ENCODE peak calls at places on chromosomes 3 and 15, in four cellular contexts. D, S, A and Q are unnamed samples. For H3K27me3, the result is how much of the 10 kb centered on the place peaks cover.

GRCh38 chr3:44280631-44281030 is 38.9 kb downstream of the TOPAZ1 start:
- DNase-seq in D (no peak), S (no peak), A (no peak), Q (no peak)

GRCh38 chr15:39102431-39102830 is 478.4 kb upstream of the THBS1 start:
- DNase-seq in S (no peak), D (no peak), A (no peak), Q (no peak)

GRCh38 chr3:9340450-9341009 is 22.3 kb upstream of the THUMPD3 start:
- DNase-seq in A (no peak), D (no peak), S (no peak), Q (no peak)

GRCh38 chr3:38479431-38480092 is 16.6 kb upstream of the EXOG start:
- DNase-seq in S (no peak), D (peak), A (peak), Q (no peak)

GRCh38 chr15:38868326-38869114 is 303.9 kb upstream of the RASGRP1 start:
- DNase-seq in D (no peak), S (no peak), A (no peak), Q (peak)

GRCh38 chr3:56593455-56594158 is 36.6 kb downstream of the CCDC66 start:
- DNase-seq in A (no peak), S (peak), D (no peak), Q (no peak)

GRCh38 chr3:134974621-134975020 is 179.6 kb downstream of the EPHB1 start:
- DNase-seq in S (no peak), A (no peak), D (no peak), Q (no peak)

GRCh38 chr3:187051724-187052364 is 87.5 kb downstream of the RPL39L start:
- DNase-seq in A (no peak), D (no peak), S (no peak), Q (no peak)

GRCh38 chr3:9028134-9028533 is 64.9 kb upstream of the RAD18 start:
- DNase-seq in S (no peak), D (peak), A (peak), Q (no peak)

GRCh38 chr3:88003115-88003755 is 55.6 kb downstream of the CGGBP1 start:
- DNase-seq in S (no peak), D (no peak), A (peak), Q (peak)

GRCh38 chr3:192819001-192819569 is 91.7 kb upstream of the FGF12 start:
- DNase-seq in S (no peak), A (no peak), D (no peak), Q (peak)

GRCh38 chr3:72745146-72745976 is 102.9 kb downstream of the SHQ1 start:
- DNase-seq in D (no peak), S (no peak), A (no peak), Q (peak)

GRCh38 chr3:187739561-187740445 is 5.5 kb downstream of the BCL6 start:
- DNase-seq in D (peak), A (peak), S (peak), Q (peak)

GRCh38 chr3:168812234-168812633 is 716.5 kb upstream of the GOLIM4 start:
- DNase-seq in S (no peak), A (peak), D (no peak), Q (no peak)

GRCh38 chr3:122383915-122384697 is at the start of gene FAM162A:
- DNase-seq in S (peak), D (peak), A (peak), Q (peak)

GRCh38 chr3:127056281-127056680 is 73.4 kb downstream of the PLXNA1 start:
- DNase-seq in D (no peak), A (no peak), S (no peak), Q (no peak)

GRCh38 chr15:88419830-88420229 is 47.4 kb downstream of the MRPL46 start:
- DNase-seq in D (no peak), A (no peak), S (no peak), Q (peak)

GRCh38 chr3:13881536-13882410 is 1.9 kb upstream of the WNT7A start:
- DNase-seq in A (no peak), S (no peak), D (no peak), Q (no peak)

GRCh38 chr15:49187537-49188245 is 17.6 kb downstream of the GALK2 start:
- DNase-seq in S (no peak), A (no peak), D (peak), Q (no peak)

GRCh38 chr3:17771177-17772048 is 29.0 kb upstream of the TBC1D5 start:
- DNase-seq in D (no peak), S (no peak), A (no peak), Q (no peak)

GRCh38 chr3:192273611-192274010 is 453.7 kb downstream of the FGF12 start:
- DNase-seq in D (no peak), S (no peak), A (no peak), Q (no peak)

GRCh38 chr3:39541917-39542329 is 74.4 kb downstream of the MOBP start:
- DNase-seq in D (no peak), A (peak), S (no peak), Q (no peak)

GRCh38 chr15:58340176-58340575 is 91.6 kb upstream of the LIPC start:
- DNase-seq in S (no peak), A (no peak), D (no peak), Q (peak)

GRCh38 chr3:1515842-1516241 is 423.0 kb downstream of the CNTN6 start:
- DNase-seq in S (no peak), A (no peak), D (no peak), Q (no peak)

GRCh38 chr3:69318410-69318809 is 67.5 kb downstream of the FRMD4B start:
- DNase-seq in S (no peak), D (no peak), A (no peak), Q (no peak)
- H3K27ac ChIP-seq in S (no peak), D (no peak), A (no peak), Q (no peak)

GRCh38 chr15:93478922-93479321 is 389.9 kb upstream of the RGMA start:
- DNase-seq in S (no peak), D (peak), A (no peak), Q (no peak)

GRCh38 chr15:93477188-93477587 is 388.2 kb upstream of the RGMA start:
- DNase-seq in A (no peak), S (no peak), D (no peak), Q (no peak)

GRCh38 chr15:93476491-93477176 is 387.6 kb upstream of the RGMA start:
- DNase-seq in A (no peak), S (no peak), D (no peak), Q (peak)

GRCh38 chr15:93479679-93480078 is 390.7 kb upstream of the RGMA start:
- DNase-seq in D (peak), A (no peak), S (no peak), Q (no peak)

GRCh38 chr15:93477721-93478120 is 388.7 kb upstream of the RGMA start:
- DNase-seq in D (no peak), A (no peak), S (no peak), Q (no peak)
- TF ChIP-seq CTCF in D (no peak), A (no peak), S (no peak), Q (no peak)

DNA sequence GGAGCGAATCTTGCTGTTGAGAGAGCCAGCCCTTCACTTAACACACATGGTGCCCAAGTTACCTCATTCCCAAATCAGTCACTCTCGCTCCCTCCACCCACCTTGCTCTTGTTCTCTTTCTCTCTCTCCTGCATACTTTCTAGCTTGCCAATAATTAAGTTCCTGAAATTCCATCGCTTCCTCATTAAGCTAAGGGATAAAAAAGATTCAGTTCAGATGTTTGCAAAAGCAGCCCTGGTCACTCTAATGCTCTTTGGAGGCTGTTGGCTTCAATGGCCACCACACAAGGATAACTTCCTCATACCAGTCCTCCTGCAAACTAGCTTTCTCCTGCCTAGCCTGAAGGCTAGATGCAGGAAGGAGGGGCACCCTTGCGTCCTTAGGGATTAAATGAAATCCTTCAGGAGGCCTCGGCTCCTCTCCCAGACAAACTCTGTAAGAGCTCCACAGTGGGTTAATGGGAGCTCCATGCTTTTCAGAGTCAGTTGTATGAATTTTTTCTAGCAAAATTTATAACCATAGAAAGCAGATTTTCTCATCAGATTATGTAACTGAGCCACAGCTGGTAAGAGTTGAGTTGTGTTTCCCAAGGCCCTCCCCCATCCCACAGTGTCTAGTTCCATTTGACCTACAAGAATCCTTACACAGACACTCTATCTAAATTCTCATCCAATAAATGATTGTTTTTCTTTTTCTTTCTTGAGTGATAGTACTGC is 176.7 kb upstream of the TRIM42 start:
- DNase-seq in D (peak), S (no peak), A (no peak), Q (peak)
- H3K27me3 ChIP-seq in D (under half), S (under half), A (under half), Q (under half)

DNA sequence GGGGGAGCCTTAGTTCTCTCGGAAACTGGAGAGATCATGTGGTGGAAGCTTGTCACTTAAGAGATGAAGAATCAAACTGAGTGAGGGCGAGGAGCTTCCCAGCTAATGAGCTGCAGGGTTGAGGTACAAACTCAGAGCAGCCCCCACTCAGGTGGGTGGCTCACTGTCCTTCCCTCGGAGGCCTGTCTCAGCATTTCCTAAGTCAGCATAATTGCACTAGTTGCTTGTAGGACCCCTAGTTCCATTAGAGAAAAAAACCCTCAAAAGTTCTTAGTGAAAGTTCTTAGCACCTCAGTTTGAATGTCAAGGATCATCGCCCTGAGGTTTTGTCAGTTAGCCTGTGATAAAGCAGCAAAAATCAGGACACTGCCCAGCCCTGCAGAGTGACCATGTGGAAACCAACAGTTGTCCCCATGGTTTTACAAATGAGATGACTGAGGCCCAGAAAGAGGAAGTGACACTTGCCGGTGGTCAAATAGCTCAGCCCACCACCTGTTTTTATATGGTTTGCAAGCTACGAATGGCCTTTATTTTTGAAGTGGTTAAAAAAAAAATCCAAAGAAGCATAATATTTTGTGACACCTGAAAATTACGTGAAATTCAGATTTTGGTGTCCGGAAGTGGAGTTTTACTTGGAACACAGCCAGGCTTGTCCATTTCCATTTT is 11.9 kb downstream of the SMAD6 start:
- DNase-seq in S (no peak), D (no peak), A (no peak), Q (no peak)
- H3K27ac ChIP-seq in S (no peak), D (no peak), A (peak), Q (no peak)

GRCh38 chr15:96583671-96584070 is 253.2 kb downstream of the NR2F2 start:
- DNase-seq in A (peak), D (no peak), S (no peak), Q (no peak)
- TF ChIP-seq CTCF in A (peak), D (no peak), S (no peak), Q (no peak)

DNA sequence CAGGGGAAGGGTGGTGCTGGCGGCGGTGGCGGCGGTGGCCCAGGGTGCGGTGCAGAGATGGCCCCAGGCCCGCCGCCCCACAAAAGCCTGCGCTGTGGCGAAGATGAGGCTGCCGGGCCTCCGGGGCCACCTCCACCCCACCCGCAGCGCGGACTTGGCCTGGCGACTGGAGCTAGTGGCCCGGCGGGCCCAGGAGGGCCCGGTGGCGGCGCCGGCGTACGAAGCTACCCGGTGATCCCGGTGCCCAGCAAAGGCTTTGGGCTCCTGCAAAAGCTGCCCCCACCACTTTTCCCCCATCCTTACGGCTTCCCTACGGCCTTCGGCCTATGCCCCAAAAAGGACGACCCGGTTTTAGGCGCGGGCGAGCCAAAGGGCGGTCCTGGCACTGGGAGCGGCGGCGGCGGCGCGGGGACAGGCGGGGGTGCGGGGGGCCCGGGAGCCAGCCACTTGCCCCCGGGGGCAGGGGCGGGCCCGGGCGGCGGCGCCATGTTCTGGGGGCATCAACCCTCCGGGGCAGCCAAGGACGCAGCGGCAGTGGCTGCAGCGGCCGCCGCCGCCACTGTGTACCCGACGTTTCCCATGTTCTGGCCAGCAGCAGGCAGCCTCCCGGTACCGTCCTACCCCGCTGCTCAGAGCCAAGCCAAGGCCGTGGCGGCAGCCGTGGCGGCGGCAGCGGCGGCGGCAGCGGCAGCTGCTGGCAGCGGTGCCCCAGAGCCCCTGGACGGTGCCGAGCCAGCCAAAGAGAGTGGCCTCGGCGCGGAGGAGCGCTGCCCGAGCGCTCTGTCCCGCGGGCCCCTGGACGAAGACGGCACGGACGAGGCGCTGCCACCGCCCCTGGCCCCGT is 1.6 kb downstream of the SKOR1 start:
- DNase-seq in A (no peak), D (no peak), S (no peak), Q (no peak)
- H3K27me3 ChIP-seq in A (half or more), D (under half), S (half or more), Q (half or more)